ENCODE peak calls at places on chromosome 9, in eight cellular contexts. O, X, S, E, Z, Q, C and K are unnamed samples.

GRCh38 chr9:131678499-131679111 is 61.3 kb downstream of the RAPGEF1 start:
- DNase-seq in Z (peak), S (peak), X (peak), Q (no peak), O (peak), C (peak), E (no peak), K (no peak)

GRCh38 chr9:134061019-134061687 is 6.7 kb downstream of the BRD3 start:
- DNase-seq in S (no peak), E (no peak), Q (no peak), Z (no peak), X (no peak), O (no peak), C (no peak), K (no peak)

GRCh38 chr9:25472681-25473080 is 205.6 kb downstream of the TUSC1 start:
- DNase-seq in S (no peak), Z (no peak), O (no peak), E (no peak), C (no peak), X (no peak), Q (no peak), K (no peak)

GRCh38 chr9:74496819-74497749 is at the start of gene RORB:
- DNase-seq in E (no peak), X (peak), C (peak), O (peak), Q (peak), S (peak), Z (no peak), K (peak)

GRCh38 chr9:81999806-82000205 is 11.2 kb downstream of the SPATA31D1 start:
- DNase-seq in S (peak), Z (no peak), C (peak), E (no peak), X (no peak), O (no peak), Q (no peak), K (peak)

GRCh38 chr9:123678878-123679329 is 251.0 kb downstream of the DENND1A start:
- DNase-seq in E (no peak), O (no peak), X (no peak), S (no peak), Z (peak), C (no peak), Q (no peak), K (no peak)

GRCh38 chr9:116382053-116382452 is 228.5 kb downstream of the PAPPA start:
- DNase-seq in X (no peak), Z (no peak), C (no peak), S (no peak), Q (no peak), O (no peak), E (no peak), K (no peak)

GRCh38 chr9:131773911-131774379 is 34.1 kb upstream of the RAPGEF1 start:
- DNase-seq in S (no peak), Z (peak), Q (no peak), O (peak), X (peak), C (no peak), E (no peak), K (no peak)

GRCh38 chr9:77562021-77562748 is 85.9 kb downstream of the GNA14 start:
- DNase-seq in E (no peak), Z (no peak), C (no peak), Q (no peak), S (no peak), O (no peak), X (no peak), K (no peak)

GRCh38 chr9:23492126-23493002 is 333.7 kb downstream of the ELAVL2 start:
- DNase-seq in S (peak), Z (peak), C (no peak), X (no peak), Q (no peak), O (no peak), E (no peak), K (peak)

GRCh38 chr9:104944871-104945270 is 16.9 kb upstream of the ABCA1 start:
- DNase-seq in Q (no peak), O (no peak), S (no peak), C (no peak), E (no peak), X (no peak), Z (no peak), K (no peak)

GRCh38 chr9:33139421-33140228 is 27.5 kb downstream of the B4GALT1 start:
- DNase-seq in X (no peak), Q (no peak), E (no peak), C (no peak), S (no peak), O (no peak), Z (no peak), K (peak)

GRCh38 chr9:2691626-2692025 is 25.7 kb upstream of the KCNV2 start:
- DNase-seq in E (no peak), Z (no peak), O (no peak), C (no peak), Q (no peak), X (no peak), S (no peak), K (no peak)

GRCh38 chr9:134671341-134672113 is 29.9 kb downstream of the COL5A1 start:
- DNase-seq in Z (no peak), S (no peak), E (no peak), X (no peak), O (no peak), C (no peak), Q (no peak), K (no peak)

GRCh38 chr9:4670591-4670990 is 4.3 kb upstream of the SPATA6L start:
- DNase-seq in Q (no peak), C (no peak), Z (no peak), S (no peak), X (no peak), E (no peak), O (no peak), K (no peak)

GRCh38 chr9:129141066-129142041 is 30.1 kb downstream of the PTPA start:
- DNase-seq in C (no peak), X (peak), Z (no peak), Q (no peak), S (no peak), E (peak), O (no peak), K (peak)

GRCh38 chr9:136225748-136226679 is 19.6 kb downstream of the QSOX2 start:
- DNase-seq in C (peak), X (peak), S (peak), Q (peak), Z (peak), E (peak), O (peak), K (peak)

GRCh38 chr9:69582544-69583297 is 89.5 kb downstream of the APBA1 start:
- DNase-seq in X (no peak), C (peak), O (no peak), Q (no peak), Z (peak), S (no peak), E (no peak), K (no peak)

GRCh38 chr9:99445377-99445891 is 223.4 kb downstream of the SEC61B start:
- DNase-seq in C (no peak), O (no peak), X (no peak), Z (peak), E (no peak), S (no peak), Q (no peak), K (peak)

GRCh38 chr9:77015291-77016048 is 4.0 kb upstream of the FOXB2 start:
- DNase-seq in X (no peak), S (peak), Q (no peak), O (no peak), E (no peak), Z (no peak), C (peak), K (no peak)